ENCODE peak calls at places on chromosomes 7 and 10, in five cellular contexts. G is stomach, Q is IMR-90, C is fibroblast of mammary gland, I is glutamatergic neuron. F is an unnamed sample.

GRCh38 chr7:143447500-143447899 is 4.2 kb downstream of the TAS2R60 start:
- DNase-seq in G (no peak), Q (no peak), C (no peak), I (no peak), F (no peak)

GRCh38 chr10:103836776-103837344 is 18.5 kb downstream of the SH3PXD2A start:
- DNase-seq in G (no peak), Q (no peak), C (no peak), I (no peak), F (no peak)

GRCh38 chr7:119706608-119707007 is 566.4 kb upstream of the KCND2 start:
- DNase-seq in G (no peak), Q (no peak), C (no peak), I (no peak), F (no peak)

GRCh38 chr7:24251568-24251967 is 32.4 kb upstream of the NPY start:
- DNase-seq in G (no peak), Q (no peak), C (no peak), I (no peak), F (no peak)

GRCh38 chr7:92340016-92340415 is 94.2 kb downstream of the ANKIB1 start:
- DNase-seq in G (no peak), Q (no peak), C (no peak), I (no peak), F (no peak)

GRCh38 chr10:30368065-30368718 is 19.1 kb upstream of the MTPAP start:
- DNase-seq in G (no peak), Q (no peak), C (peak), I (no peak), F (no peak)

GRCh38 chr10:77975086-77975666 is 48.6 kb upstream of the DLG5 start:
- DNase-seq in G (no peak), Q (no peak), C (no peak), I (no peak), F (no peak)

GRCh38 chr7:17990761-17991160 is 36.9 kb downstream of the PRPS1L1 start:
- DNase-seq in G (no peak), Q (no peak), C (no peak), I (no peak), F (no peak)

GRCh38 chr7:82373890-82374289 is 69.7 kb downstream of the CACNA2D1 start:
- DNase-seq in G (no peak), Q (no peak), C (no peak), I (no peak), F (no peak)

GRCh38 chr10:133438711-133439273 is 14.4 kb upstream of the SPRN start:
- DNase-seq in G (no peak), Q (no peak), C (peak), I (no peak), F (peak)

DNA sequence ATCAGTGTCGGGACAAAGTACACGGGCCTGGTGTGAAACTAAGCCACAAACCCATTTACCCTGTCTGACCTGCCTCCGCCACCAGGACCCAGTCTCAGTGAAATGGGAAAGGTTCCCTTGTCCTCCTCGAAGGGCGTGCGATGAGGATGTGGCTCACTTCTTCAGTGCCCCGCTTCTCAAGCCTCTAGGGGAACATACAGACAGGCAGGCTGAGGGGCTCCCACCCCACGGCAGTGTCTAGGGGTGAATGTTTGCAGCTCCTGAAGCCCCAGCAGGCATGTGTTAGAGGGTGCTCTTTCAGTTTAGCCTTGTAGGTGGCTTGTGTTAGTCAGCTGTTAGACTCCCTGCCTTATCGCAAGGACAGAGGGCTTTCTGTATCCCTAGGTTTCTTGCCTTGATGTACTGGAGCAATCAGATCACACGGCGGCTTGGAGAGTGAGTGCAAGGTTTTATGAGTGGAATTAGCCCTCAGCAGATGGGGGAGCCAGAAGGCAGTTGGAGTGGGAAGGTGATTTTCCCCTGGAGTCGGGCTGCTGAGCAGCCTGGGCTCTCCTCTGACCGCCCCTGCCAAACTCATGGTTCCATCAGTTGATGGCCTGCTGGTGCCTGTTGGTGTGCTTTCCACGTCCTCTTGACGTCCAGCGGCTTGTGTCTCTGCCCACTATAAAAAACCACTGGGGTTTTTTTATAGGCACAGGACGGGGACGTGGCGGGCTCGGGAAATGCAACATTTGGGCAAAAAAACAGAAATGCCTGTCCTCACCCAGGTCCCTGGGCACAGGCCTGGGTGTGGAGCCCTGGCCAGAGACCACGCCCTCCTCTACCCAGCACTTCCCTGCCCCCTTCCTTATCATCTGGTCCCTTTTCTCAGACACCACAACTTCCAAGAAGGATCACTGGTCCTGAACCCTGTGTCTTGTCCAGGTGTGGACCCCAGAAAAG is 786 bp downstream of the NUDT1 start:
- DNase-seq in G (no peak), Q (peak), C (no peak), I (no peak), F (peak)
- TF ChIP-seq CTCF in G (no peak), Q (no peak), C (peak), I (no peak), F (no peak)

DNA sequence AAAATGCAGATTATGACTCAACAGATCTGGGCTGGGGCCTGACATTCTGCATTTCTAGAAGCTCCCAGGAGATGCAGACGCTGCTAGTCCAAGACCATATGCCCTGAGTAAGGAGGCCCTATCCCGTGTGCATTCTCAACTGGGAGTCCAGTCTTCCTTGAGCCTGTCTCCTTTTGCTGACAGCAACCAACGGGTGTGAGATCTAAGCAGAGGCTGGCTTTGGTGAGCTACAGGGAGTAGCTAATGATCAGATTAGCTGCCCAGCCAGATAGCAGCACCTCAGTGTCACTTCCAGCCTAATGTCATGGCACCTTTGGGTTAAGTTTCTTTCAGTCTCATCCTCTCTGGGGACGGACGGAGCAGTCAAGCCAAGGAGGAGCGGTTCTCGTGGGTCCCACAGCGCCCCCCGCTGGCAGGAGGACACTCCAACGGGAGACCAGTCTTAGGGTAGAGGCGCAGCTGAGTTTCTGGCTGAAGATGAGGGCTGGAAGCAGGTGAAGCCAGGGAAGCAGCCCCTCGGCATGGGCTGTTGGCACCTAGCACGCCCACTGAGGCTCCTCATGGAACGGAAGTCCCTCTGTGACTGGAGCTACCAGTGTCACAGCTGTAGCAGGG is 154.0 kb downstream of the CCDC3 start:
- DNase-seq in G (no peak), Q (no peak), C (no peak), I (peak), F (peak)
- TF ChIP-seq CTCF in G (no peak), Q (peak), C (peak), I (peak), F (peak)

DNA sequence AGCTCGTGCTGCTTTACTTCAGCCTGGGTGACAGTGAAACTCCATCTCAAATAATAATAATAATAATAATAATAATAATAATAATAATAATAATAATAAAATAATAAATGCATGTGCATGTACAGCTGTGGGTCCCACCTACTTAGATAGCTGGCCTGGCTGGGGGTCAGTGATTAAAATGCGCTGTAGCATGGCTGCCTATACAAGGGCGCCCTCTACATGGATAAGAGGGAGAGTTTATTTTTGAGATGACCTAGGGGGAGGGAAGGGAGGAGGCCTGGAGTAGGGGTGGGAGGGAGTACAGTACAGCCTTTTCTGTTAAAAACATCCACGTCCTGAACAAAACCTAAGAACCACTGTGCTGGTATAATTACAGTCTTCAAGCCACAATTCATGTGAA is 146.4 kb downstream of the TMEM178B start:
- DNase-seq in G (no peak), Q (no peak), C (peak), I (peak), F (peak)
- TF ChIP-seq CTCF in G (no peak), Q (no peak), C (peak), I (peak), F (peak)

DNA sequence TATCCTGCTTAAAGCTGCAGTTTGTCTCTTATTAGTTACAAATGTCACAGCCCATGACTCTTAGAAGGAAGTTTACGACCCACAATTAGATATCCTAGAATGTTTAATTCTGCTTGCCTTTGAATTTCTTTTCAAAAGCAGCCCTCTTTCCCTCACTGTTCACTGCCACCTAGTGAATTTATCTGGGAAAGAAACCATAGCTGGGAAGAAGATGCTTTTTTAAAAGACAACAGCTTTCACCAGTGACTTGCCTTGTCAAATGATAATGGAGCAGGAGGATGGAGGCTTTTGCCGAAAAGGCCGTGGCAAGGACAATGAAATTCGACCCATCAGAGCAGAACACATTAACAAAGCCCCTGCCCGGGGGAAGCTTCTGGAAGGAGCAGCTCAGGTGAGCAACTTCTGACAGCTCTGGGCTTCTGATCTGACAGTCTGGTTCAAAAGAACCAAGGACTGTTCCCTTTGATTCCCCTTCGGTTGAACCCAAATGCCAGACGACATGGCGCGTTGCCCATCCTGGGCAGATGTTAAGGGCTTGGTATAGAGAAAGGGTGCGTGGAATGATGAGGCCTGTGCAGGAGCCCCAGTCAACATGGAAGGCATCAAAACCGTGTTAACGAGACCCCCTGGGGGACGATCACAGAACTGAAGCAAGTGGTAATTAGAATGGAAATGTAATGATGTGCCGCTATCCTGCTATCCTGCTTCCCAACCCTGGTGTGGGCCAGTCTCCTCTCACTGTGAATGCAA is 236.8 kb downstream of the FRMD4A start:
- DNase-seq in G (no peak), Q (peak), C (peak), I (peak), F (peak)
- TF ChIP-seq CTCF in G (no peak), Q (peak), C (peak), I (peak), F (peak)

F was measured in GM12865.